ENCODE peak calls at places on chromosomes 5 and 9, in six cellular contexts. E is stimulated activated CD4-positive, alpha-beta T cell treated with anti-CD3 and anti-CD28 coated beads, Interleukin-2, amount 100 ng/mL, for 48 hours; D is MM.1S; F is NCI-H1417; N is CD4-positive, alpha-beta T cell; Z is iPS-NIHi11. W is an unnamed sample.

GRCh38 chr9:127877566-127877998 is at the start of gene AK1:
- DNase-seq in E (no peak), D (no peak), F (peak), N (no peak), Z (peak), W (peak)

GRCh38 chr5:173515526-173515925 is 100.9 kb downstream of the BOD1 start:
- DNase-seq in E (no peak), D (no peak), F (no peak), N (no peak), Z (no peak), W (no peak)

GRCh38 chr5:40367260-40367659 is 312.5 kb upstream of the PTGER4 start:
- DNase-seq in E (no peak), D (no peak), F (no peak), N (no peak), Z (no peak), W (no peak)

GRCh38 chr9:36102742-36103495 is 33.6 kb upstream of the GLIPR2 start:
- DNase-seq in E (peak), D (peak), F (peak), N (peak), Z (peak), W (peak)

GRCh38 chr5:55141945-55142690 is 17.9 kb upstream of the GPX8 start:
- DNase-seq in E (no peak), D (no peak), F (no peak), N (no peak), Z (no peak), W (no peak)

GRCh38 chr5:101534486-101535110 is 631.5 kb upstream of the ST8SIA4 start:
- DNase-seq in E (no peak), D (no peak), F (no peak), N (no peak), Z (no peak), W (no peak)

GRCh38 chr5:169296456-169297220 is 4.3 kb downstream of the SLIT3 start:
- DNase-seq in E (no peak), D (no peak), F (no peak), N (no peak), Z (no peak), W (no peak)

GRCh38 chr5:146213210-146213838 is 9.9 kb downstream of the RBM27 start:
- DNase-seq in E (no peak), D (no peak), F (peak), N (no peak), Z (no peak), W (no peak)

GRCh38 chr9:93107151-93107824 is 11.3 kb downstream of the CARD19 start:
- DNase-seq in E (no peak), D (no peak), F (no peak), N (no peak), Z (peak), W (no peak)

GRCh38 chr5:154371687-154372086 is 74.1 kb upstream of the SAP30L start:
- DNase-seq in E (no peak), D (no peak), F (no peak), N (no peak), Z (no peak), W (no peak)

GRCh38 chr5:133508845-133509741 is 103.2 kb downstream of the FSTL4 start:
- DNase-seq in E (no peak), D (peak), F (no peak), N (no peak), Z (no peak), W (no peak)

GRCh38 chr9:19156805-19157204 is 29.5 kb upstream of the PLIN2 start:
- DNase-seq in E (no peak), D (no peak), F (no peak), N (no peak), Z (no peak), W (no peak)

GRCh38 chr9:72440383-72440782 is 75.4 kb upstream of the ZFAND5 start:
- DNase-seq in E (no peak), D (no peak), F (no peak), N (no peak), Z (no peak), W (peak)

W was measured in globus pallidus.